ENCODE peak calls at places on chromosomes 11 and 22, in five cellular contexts. T, R, Y, P and Q are unnamed samples.

GRCh38 chr11:47572715-47573255 is 6.0 kb downstream of the KBTBD4 start:
- DNase-seq in T (no peak), R (no peak), Y (no peak), P (no peak), Q (no peak)

GRCh38 chr22:40396882-40397281 is 26.5 kb downstream of the SGSM3 start:
- DNase-seq in T (no peak), R (peak; percentile 94), Y (no peak), P (no peak), Q (peak; percentile 87)

GRCh38 chr11:68584097-68584496 is 100.2 kb upstream of the GAL start:
- DNase-seq in T (peak; percentile 65), R (no peak), Y (peak; percentile 22), P (no peak), Q (no peak)

GRCh38 chr11:86473991-86474833 is 99.5 kb downstream of the CCDC81 start:
- DNase-seq in T (no peak), R (no peak), Y (no peak), P (no peak), Q (no peak)

GRCh38 chr11:119337581-119338317 is 2.9 kb downstream of the C1QTNF5 start:
- DNase-seq in T (no peak), R (no peak), Y (no peak), P (no peak), Q (no peak)

GRCh38 chr11:102226702-102227101 is 90.6 kb upstream of the BIRC3 start:
- DNase-seq in T (no peak), R (peak; percentile 11), Y (no peak), P (no peak), Q (no peak)

GRCh38 chr11:96272542-96273306 is 70.3 kb downstream of the MAML2 start:
- DNase-seq in T (no peak), R (peak; percentile 49), Y (no peak), P (no peak), Q (no peak)

GRCh38 chr11:2669926-2670469 is 29.8 kb downstream of the KCNQ1OT1 start:
- DNase-seq in T (no peak), R (no peak), Y (no peak), P (no peak), Q (no peak)

GRCh38 chr11:118281284-118281683 is 17.2 kb upstream of the MPZL2 start:
- DNase-seq in T (no peak), R (no peak), Y (no peak), P (no peak), Q (no peak)

GRCh38 chr11:111221208-111221607 is 24.3 kb upstream of the POU2AF2 start:
- DNase-seq in T (no peak), R (no peak), Y (no peak), P (no peak), Q (no peak)

GRCh38 chr22:21106000-21106399 is 60.3 kb downstream of the LRRC74B start:
- DNase-seq in T (no peak), R (no peak), Y (no peak), P (no peak), Q (no peak)

GRCh38 chr11:5690736-5691135 is 1.1 kb downstream of the TRIM22 start:
- DNase-seq in T (no peak), R (no peak), Y (no peak), P (no peak), Q (no peak)

GRCh38 chr11:35588627-35589026 is 29.6 kb upstream of the FJX1 start:
- DNase-seq in T (no peak), R (no peak), Y (no peak), P (no peak), Q (no peak)

GRCh38 chr11:73288197-73288872 is 16.2 kb downstream of the P2RY6 start:
- DNase-seq in T (no peak), R (no peak), Y (no peak), P (no peak), Q (no peak)

GRCh38 chr22:17990942-17991341 is 33.4 kb downstream of the MICAL3 start:
- DNase-seq in T (no peak), R (no peak), Y (no peak), P (no peak), Q (no peak)

GRCh38 chr11:101487775-101488174 is 96.0 kb downstream of the TRPC6 start:
- DNase-seq in T (no peak), R (no peak), Y (no peak), P (no peak), Q (no peak)

GRCh38 chr22:47174671-47175111 is 412.2 kb downstream of the TBC1D22A start:
- DNase-seq in T (no peak), R (no peak), Y (no peak), P (no peak), Q (no peak)

GRCh38 chr11:47672283-47672730 is 29.9 kb upstream of the MTCH2 start:
- DNase-seq in T (no peak), R (no peak), Y (no peak), P (no peak), Q (no peak)

GRCh38 chr11:21476588-21476987 is 716.3 kb upstream of the ANO5 start:
- DNase-seq in T (no peak), R (no peak), Y (no peak), P (no peak), Q (no peak)

GRCh38 chr22:49046546-49047305 is 780.9 kb downstream of the BRD1 start:
- DNase-seq in T (peak; percentile 26), R (no peak), Y (no peak), P (peak; percentile 2), Q (peak; percentile 65)

GRCh38 chr22:35631597-35631996 is 14.5 kb upstream of the MB start:
- DNase-seq in T (peak; percentile 32), R (no peak), Y (no peak), P (no peak), Q (no peak)

GRCh38 chr22:36904260-36904659 is 9.2 kb upstream of the CSF2RB start:
- DNase-seq in T (no peak), R (no peak), Y (no peak), P (no peak), Q (no peak)

GRCh38 chr11:76700177-76701100 is 29.9 kb upstream of the LRRC32 start:
- DNase-seq in T (no peak), R (no peak), Y (no peak), P (no peak), Q (no peak)

GRCh38 chr11:2555891-2556290 is 111.1 kb downstream of the KCNQ1 start:
- DNase-seq in T (no peak), R (no peak), Y (no peak), P (no peak), Q (no peak)

GRCh38 chr22:29205598-29206371 is at the start of gene EMID1:
- DNase-seq in T (peak; percentile 27), R (no peak), Y (no peak), P (no peak), Q (no peak)

GRCh38 chr22:46123694-46124382 is 26.5 kb upstream of the PPARA start:
- DNase-seq in T (no peak), R (no peak), Y (no peak), P (no peak), Q (no peak)

GRCh38 chr11:70477607-70478006 is 79.3 kb downstream of the CTTN start:
- DNase-seq in T (no peak), R (no peak), Y (no peak), P (peak; percentile 13), Q (peak; percentile 4)

GRCh38 chr11:2193099-2193886 is 21.7 kb upstream of the TH start:
- DNase-seq in T (no peak), R (no peak), Y (no peak), P (no peak), Q (no peak)

GRCh38 chr11:100094121-100094865 is 592.8 kb upstream of the ARHGAP42 start:
- DNase-seq in T (no peak), R (no peak), Y (no peak), P (no peak), Q (no peak)

GRCh38 chr11:68655406-68655805 is 28.9 kb upstream of the GAL start:
- DNase-seq in T (no peak), R (no peak), Y (no peak), P (no peak), Q (no peak)

GRCh38 chr11:118068206-118068944 is 8.5 kb upstream of the TMPRSS4 start:
- DNase-seq in T (no peak), R (no peak), Y (no peak), P (no peak), Q (no peak)

GRCh38 chr22:37525746-37526350 is 6.6 kb upstream of the CARD10 start:
- DNase-seq in T (no peak), R (no peak), Y (no peak), P (no peak), Q (no peak)

GRCh38 chr22:40024201-40025061 is 29.7 kb downstream of the FAM83F start:
- DNase-seq in T (peak; percentile 63), R (peak; percentile 69), Y (peak; percentile 39), P (peak; percentile 71), Q (peak; percentile 28)

GRCh38 chr11:86740628-86741488 is 59.5 kb upstream of the PRSS23 start:
- DNase-seq in T (peak; percentile 4), R (peak; percentile 46), Y (no peak), P (no peak), Q (no peak)

GRCh38 chr11:97732011-97732632 is 1288.6 kb upstream of the CNTN5 start:
- DNase-seq in T (no peak), R (no peak), Y (no peak), P (no peak), Q (no peak)

GRCh38 chr11:62919476-62919875 is 1.7 kb downstream of the CHRM1 start:
- DNase-seq in T (no peak), R (no peak), Y (no peak), P (no peak), Q (no peak)

GRCh38 chr11:69108559-69108958 is 47.2 kb upstream of the SMIM38 start:
- DNase-seq in T (no peak), R (no peak), Y (no peak), P (no peak), Q (no peak)

GRCh38 chr11:68839953-68840641 is 1.6 kb downstream of the CPT1A start:
- DNase-seq in T (no peak), R (no peak), Y (no peak), P (peak; percentile 25), Q (no peak)